ENCODE peak calls at places on chromosomes 6 and 20, in nine cellular contexts. L is OCI-M1; H is T-helper 17 cell; F is mesendoderm; A is non-pigmented ciliary epithelial cell; D is GM23248; X is CD4-positive, CD25-positive, alpha-beta regulatory T cell; B is psoas muscle; K is EH. T is an unnamed sample.

GRCh38 chr20:25496165-25496967 is 88.9 kb downstream of the GINS1 start:
- DNase-seq in L (no peak), H (no peak), F (no peak), A (no peak), D (no peak), X (no peak), B (no peak), K (no peak), T (peak)

GRCh38 chr20:50712771-50713676 is 18.4 kb upstream of the PARD6B start:
- DNase-seq in L (no peak), H (no peak), F (no peak), A (no peak), D (no peak), X (no peak), B (no peak), K (no peak), T (no peak)

GRCh38 chr6:170443151-170443662 is 109.9 kb downstream of the PSMB1 start:
- DNase-seq in L (no peak), H (no peak), F (peak), A (no peak), D (no peak), X (no peak), B (no peak), K (no peak), T (no peak)

GRCh38 chr20:59159091-59159821 is 4.4 kb upstream of the ZNF831 start:
- DNase-seq in L (no peak), H (peak), F (peak), A (no peak), D (no peak), X (peak), B (no peak), K (no peak), T (no peak)

GRCh38 chr20:44552950-44553908 is 29.1 kb upstream of the PKIG start:
- DNase-seq in L (peak), H (no peak), F (no peak), A (no peak), D (peak), X (no peak), B (no peak), K (peak), T (no peak)

GRCh38 chr6:167957626-167958025 is 39.8 kb upstream of the KIF25 start:
- DNase-seq in L (no peak), H (no peak), F (peak), A (no peak), D (no peak), X (no peak), B (no peak), K (no peak), T (no peak)

GRCh38 chr6:82889117-82889516 is 176.5 kb downstream of the UBE3D start:
- DNase-seq in L (no peak), H (no peak), F (no peak), A (no peak), D (no peak), X (no peak), B (no peak), K (no peak), T (no peak)

GRCh38 chr20:14782731-14783130 is 445.3 kb upstream of the FLRT3 start:
- DNase-seq in L (no peak), H (no peak), F (no peak), A (no peak), D (no peak), X (no peak), B (no peak), K (no peak), T (no peak)

GRCh38 chr6:28710466-28711191 is 184.9 kb downstream of the GPX5 start:
- DNase-seq in L (peak), H (no peak), F (peak), A (no peak), D (no peak), X (no peak), B (no peak), K (peak), T (no peak)

GRCh38 chr6:1199981-1200637 is 111.8 kb upstream of the FOXQ1 start:
- DNase-seq in L (no peak), H (no peak), F (no peak), A (no peak), D (peak), X (no peak), B (no peak), K (no peak), T (no peak)

GRCh38 chr20:60102665-60103210 is 144.5 kb downstream of the CDH26 start:
- DNase-seq in L (no peak), H (no peak), F (no peak), A (no peak), D (no peak), X (no peak), B (no peak), K (no peak), T (no peak)

GRCh38 chr6:33882154-33882553 is 78.4 kb upstream of the MLN start:
- DNase-seq in L (no peak), H (no peak), F (no peak), A (no peak), D (no peak), X (no peak), B (peak), K (peak), T (no peak)

GRCh38 chr6:18350728-18351127 is 36.4 kb upstream of the RNF144B start:
- DNase-seq in L (peak), H (no peak), F (no peak), A (no peak), D (no peak), X (no peak), B (no peak), K (no peak), T (no peak)

GRCh38 chr6:134310206-134310605 is 7.7 kb downstream of the SGK1 start:
- DNase-seq in L (no peak), H (no peak), F (no peak), A (no peak), D (peak), X (no peak), B (no peak), K (peak), T (no peak)

GRCh38 chr20:25053207-25054132 is 4.5 kb downstream of the ACSS1 start:
- DNase-seq in L (no peak), H (no peak), F (no peak), A (no peak), D (peak), X (no peak), B (peak), K (peak), T (peak)

GRCh38 chr6:106628658-106629102 is 618 bp downstream of the RTN4IP1 start:
- DNase-seq in L (no peak), H (no peak), F (peak), A (no peak), D (no peak), X (no peak), B (no peak), K (no peak), T (no peak)

GRCh38 chr6:15299430-15300131 is 53.7 kb downstream of the JARID2 start:
- DNase-seq in L (peak), H (no peak), F (no peak), A (no peak), D (peak), X (no peak), B (peak), K (peak), T (no peak)

GRCh38 chr6:31871068-31871659 is 7.6 kb downstream of the SLC44A4 start:
- DNase-seq in L (no peak), H (no peak), F (peak), A (no peak), D (no peak), X (no peak), B (no peak), K (peak), T (peak)

GRCh38 chr20:10060223-10060622 is 25.4 kb downstream of the ANKEF1 start:
- DNase-seq in L (peak), H (no peak), F (no peak), A (no peak), D (no peak), X (no peak), B (no peak), K (no peak), T (no peak)

GRCh38 chr6:15387118-15387517 is 141.2 kb downstream of the JARID2 start:
- DNase-seq in L (no peak), H (no peak), F (no peak), A (no peak), D (peak), X (no peak), B (no peak), K (peak), T (no peak)

GRCh38 chr20:40493071-40493470 is 196.0 kb downstream of the MAFB start:
- DNase-seq in L (no peak), H (no peak), F (no peak), A (no peak), D (peak), X (no peak), B (peak), K (peak), T (peak)

GRCh38 chr20:18388860-18389259 is 78.0 kb downstream of the DZANK1 start:
- DNase-seq in L (no peak), H (no peak), F (no peak), A (peak), D (peak), X (no peak), B (no peak), K (peak), T (no peak)

GRCh38 chr6:153162172-153162571 is 31.1 kb upstream of the RGS17 start:
- DNase-seq in L (no peak), H (no peak), F (no peak), A (no peak), D (no peak), X (no peak), B (no peak), K (no peak), T (no peak)

GRCh38 chr6:4687989-4688947 is 87.9 kb upstream of the CDYL start:
- DNase-seq in L (peak), H (no peak), F (no peak), A (peak), D (peak), X (no peak), B (no peak), K (peak), T (no peak)

GRCh38 chr6:122804962-122805499 is 16.0 kb downstream of the SMPDL3A start:
- DNase-seq in L (no peak), H (no peak), F (no peak), A (no peak), D (no peak), X (no peak), B (no peak), K (no peak), T (no peak)

GRCh38 chr6:144317736-144318135 is 32.6 kb downstream of the UTRN start:
- DNase-seq in L (no peak), H (no peak), F (no peak), A (no peak), D (peak), X (no peak), B (no peak), K (peak), T (no peak)

GRCh38 chr6:79813143-79813542 is 134.2 kb downstream of the ELOVL4 start:
- DNase-seq in L (peak), H (no peak), F (no peak), A (no peak), D (no peak), X (no peak), B (no peak), K (no peak), T (no peak)

GRCh38 chr20:54250691-54251090 is 42.8 kb downstream of the PFDN4 start:
- DNase-seq in L (no peak), H (no peak), F (no peak), A (no peak), D (no peak), X (no peak), B (no peak), K (no peak), T (no peak)